ENCODE peak calls at places on chromosomes 16 and 17, in five cellular contexts. One of them, this sample, is unnamed.

GRCh38 chr17:58641937-58642336 is 49.9 kb downstream of the TEX14 start:
- DNase-seq in PC-3: no peak
- DNase-seq in right atrium auricular region: no peak
- DNase-seq in lung: no peak
- DNase-seq in prostate gland: no peak
- DNase-seq in this sample: no peak

GRCh38 chr16:49952386-49952785 is 72.6 kb upstream of the CNEP1R1 start:
- DNase-seq in PC-3: peak; percentile 35
- DNase-seq in right atrium auricular region: no peak
- DNase-seq in lung: no peak
- DNase-seq in prostate gland: no peak
- DNase-seq in this sample: no peak

GRCh38 chr17:36601303-36602029 is at the start of gene MRM1:
- DNase-seq in PC-3: peak; percentile 87
- DNase-seq in right atrium auricular region: peak; percentile 91
- DNase-seq in prostate gland: peak; percentile 88
- DNase-seq in lung: peak; percentile 95
- DNase-seq in this sample: peak; percentile 97

GRCh38 chr16:55905651-55906050 is 30.5 kb upstream of the CES5A start:
- DNase-seq in right atrium auricular region: no peak
- DNase-seq in prostate gland: no peak
- DNase-seq in PC-3: no peak
- DNase-seq in lung: peak; percentile 9
- DNase-seq in this sample: peak; percentile 19

GRCh38 chr16:89478576-89479221 is 11.7 kb downstream of the ANKRD11 start:
- DNase-seq in right atrium auricular region: no peak
- DNase-seq in PC-3: peak; percentile 60
- DNase-seq in prostate gland: no peak
- DNase-seq in lung: no peak
- DNase-seq in this sample: no peak

GRCh38 chr17:43713494-43714162 is 45.0 kb downstream of the SOST start:
- DNase-seq in lung: no peak
- DNase-seq in PC-3: peak; percentile 60
- DNase-seq in prostate gland: no peak
- DNase-seq in right atrium auricular region: no peak
- DNase-seq in this sample: no peak

GRCh38 chr16:3171181-3171854 is 16.7 kb upstream of the OR1F1 start:
- DNase-seq in prostate gland: no peak
- DNase-seq in PC-3: no peak
- DNase-seq in right atrium auricular region: no peak
- DNase-seq in lung: no peak
- DNase-seq in this sample: no peak

GRCh38 chr16:17367034-17367433 is 103.7 kb downstream of the XYLT1 start:
- DNase-seq in prostate gland: no peak
- DNase-seq in PC-3: no peak
- DNase-seq in lung: no peak
- DNase-seq in right atrium auricular region: no peak
- DNase-seq in this sample: no peak

GRCh38 chr17:4505187-4505586 is 6.5 kb downstream of the SPNS2 start:
- DNase-seq in lung: no peak
- DNase-seq in prostate gland: no peak
- DNase-seq in right atrium auricular region: no peak
- DNase-seq in PC-3: peak; percentile 53
- DNase-seq in this sample: no peak

GRCh38 chr16:64019339-64019738 is 1102.5 kb downstream of the CDH11 start:
- DNase-seq in right atrium auricular region: no peak
- DNase-seq in lung: no peak
- DNase-seq in PC-3: no peak
- DNase-seq in prostate gland: no peak
- DNase-seq in this sample: no peak

GRCh38 chr17:68222586-68222985 is 25.3 kb upstream of the AMZ2 start:
- DNase-seq in lung: no peak
- DNase-seq in right atrium auricular region: no peak
- DNase-seq in prostate gland: no peak
- DNase-seq in PC-3: no peak
- DNase-seq in this sample: no peak

GRCh38 chr16:23025692-23026305 is 123.5 kb downstream of the USP31 start:
- DNase-seq in lung: no peak
- DNase-seq in prostate gland: no peak
- DNase-seq in PC-3: peak; percentile 1
- DNase-seq in right atrium auricular region: no peak
- DNase-seq in this sample: no peak

GRCh38 chr17:64781394-64781793 is 119.3 kb upstream of the SMURF2 start:
- DNase-seq in lung: peak; percentile 79
- DNase-seq in right atrium auricular region: peak; percentile 75
- DNase-seq in prostate gland: peak; percentile 40
- DNase-seq in PC-3: no peak
- DNase-seq in this sample: no peak

GRCh38 chr17:6456914-6457687 is 12.8 kb downstream of the PIMREG start:
- DNase-seq in PC-3: peak; percentile 56
- DNase-seq in lung: no peak
- DNase-seq in prostate gland: no peak
- DNase-seq in right atrium auricular region: no peak
- DNase-seq in this sample: no peak

GRCh38 chr17:82930924-82931695 is 91.3 kb upstream of the ZNF750 start:
- DNase-seq in right atrium auricular region: no peak
- DNase-seq in prostate gland: no peak
- DNase-seq in lung: no peak
- DNase-seq in PC-3: no peak
- DNase-seq in this sample: no peak

GRCh38 chr17:8739104-8739503 is 5.5 kb downstream of the CCDC42 start:
- DNase-seq in right atrium auricular region: no peak
- DNase-seq in PC-3: no peak
- DNase-seq in lung: no peak
- DNase-seq in prostate gland: no peak
- DNase-seq in this sample: no peak

GRCh38 chr17:33125552-33125950 is 133.9 kb downstream of the SPACA3 start:
- DNase-seq in PC-3: no peak
- DNase-seq in right atrium auricular region: no peak
- DNase-seq in lung: no peak
- DNase-seq in prostate gland: no peak
- DNase-seq in this sample: no peak

DNA sequence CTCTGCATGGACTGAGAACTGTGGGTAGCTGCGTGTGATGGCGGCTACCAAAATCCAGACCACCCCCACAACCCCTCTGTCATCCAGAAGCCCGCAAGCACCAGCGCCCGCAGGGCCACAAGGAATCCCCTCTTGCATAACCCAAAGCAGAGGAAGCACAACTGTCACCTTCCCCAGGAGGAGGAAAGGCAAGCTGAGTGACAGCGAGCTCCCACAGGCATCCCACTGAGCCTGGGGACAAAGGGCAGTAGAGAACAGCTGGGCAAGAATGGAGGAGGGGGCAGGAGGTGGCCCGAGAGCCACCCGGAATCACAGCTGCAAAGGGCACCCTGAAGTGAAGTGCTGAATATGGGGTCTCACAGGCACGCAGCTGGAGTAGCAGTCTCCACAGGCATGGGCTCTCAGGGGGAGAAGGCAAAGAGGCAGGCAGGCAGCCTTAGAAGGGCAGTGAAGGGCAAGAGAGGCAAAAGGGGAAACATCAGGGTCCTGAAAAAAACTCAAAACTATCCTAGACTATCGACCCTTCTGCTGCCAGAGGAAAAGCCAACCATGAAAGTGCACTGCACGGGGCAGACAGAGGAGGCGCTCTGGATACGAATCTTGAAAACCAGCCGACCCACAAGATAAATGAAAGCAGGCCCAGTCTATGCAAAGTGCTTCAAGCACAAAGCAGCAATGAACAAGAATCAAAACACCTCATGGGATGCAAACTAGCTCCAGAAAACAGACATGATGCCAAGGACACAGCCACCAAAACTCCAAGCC is 17.1 kb downstream of the USP36 start:
- DNase-seq in PC-3: no peak
- DNase-seq in lung: no peak
- DNase-seq in right atrium auricular region: no peak
- DNase-seq in prostate gland: no peak
- DNase-seq in this sample: no peak
- TF ChIP-seq CTCF in PC-3: peak; percentile 53
- TF ChIP-seq CTCF in lung: no peak
- TF ChIP-seq CTCF in right atrium auricular region: no peak
- TF ChIP-seq CTCF in prostate gland: no peak
- TF ChIP-seq CTCF in this sample: peak; percentile 9

DNA sequence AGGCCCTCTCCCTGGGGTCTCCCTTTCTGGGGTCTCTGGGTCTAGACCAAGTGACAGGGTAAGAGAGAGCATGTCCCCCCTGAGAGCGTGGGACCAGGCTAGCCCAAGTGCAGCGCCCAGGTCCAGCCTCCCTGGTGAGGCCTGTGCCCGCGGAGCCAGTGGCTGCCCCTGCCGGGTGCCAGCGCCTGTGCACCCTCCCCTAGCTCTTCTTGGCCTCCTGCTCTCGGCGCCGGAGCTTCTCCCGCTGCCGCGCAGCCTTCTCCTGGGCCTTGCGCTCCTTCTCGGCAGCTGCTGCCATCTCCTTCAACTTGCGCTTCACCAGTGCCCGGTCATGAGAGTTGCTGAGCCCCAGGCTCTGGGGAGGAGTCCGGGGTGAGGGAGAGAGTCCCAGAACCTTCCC is 17.3 kb downstream of the SAMD14 start:
- DNase-seq in lung: no peak
- DNase-seq in right atrium auricular region: no peak
- DNase-seq in prostate gland: no peak
- DNase-seq in PC-3: no peak
- DNase-seq in this sample: no peak
- TF ChIP-seq CTCF in lung: no peak
- TF ChIP-seq CTCF in right atrium auricular region: no peak
- TF ChIP-seq CTCF in prostate gland: no peak
- TF ChIP-seq CTCF in PC-3: no peak
- TF ChIP-seq CTCF in this sample: no peak

DNA sequence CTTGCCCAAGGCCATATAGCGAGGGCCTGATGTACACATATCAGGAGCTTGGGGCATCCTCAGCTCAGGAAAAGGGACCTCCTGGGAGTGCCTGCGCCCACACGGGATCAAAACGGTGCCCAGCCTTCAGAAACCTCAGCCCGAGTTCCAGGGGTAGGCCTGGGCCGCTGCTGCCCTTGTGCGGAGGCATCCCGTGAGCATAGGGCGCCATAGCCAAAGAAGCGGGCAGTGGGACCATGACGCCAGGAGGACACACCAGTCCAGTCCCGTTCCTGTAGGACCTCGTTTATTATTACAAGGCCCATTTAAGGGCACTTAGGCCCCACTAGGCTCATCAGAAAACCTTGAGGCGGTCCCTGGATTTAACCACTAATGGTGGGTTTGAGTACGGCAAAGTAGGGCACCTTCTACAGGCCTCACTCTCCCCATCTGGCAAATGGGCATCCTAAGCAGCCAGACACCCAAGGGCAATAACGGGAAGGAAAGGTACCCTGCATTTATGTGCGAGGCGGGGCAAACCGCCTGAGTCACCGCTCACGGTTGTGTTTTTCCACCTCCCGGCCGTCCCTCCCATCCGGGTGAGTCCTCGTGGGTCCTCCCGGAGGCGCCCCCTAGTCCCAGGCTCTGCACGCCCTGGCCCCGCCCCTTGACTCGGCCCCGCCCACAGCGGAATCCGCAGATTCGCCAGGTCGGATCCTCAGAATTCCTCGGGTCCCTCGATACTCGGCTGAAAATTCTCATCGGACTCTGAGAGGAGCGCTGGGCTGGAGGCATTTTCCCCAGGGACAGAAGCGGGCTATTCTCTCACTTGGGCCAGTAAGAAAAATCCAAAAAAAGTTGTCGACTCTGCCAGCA is 726 bp upstream of the SETD1A start:
- DNase-seq in PC-3: peak; percentile 80
- DNase-seq in lung: peak; percentile 87
- DNase-seq in right atrium auricular region: peak; percentile 83
- DNase-seq in prostate gland: peak; percentile 50
- DNase-seq in this sample: peak; percentile 93
- TF ChIP-seq CTCF in PC-3: no peak
- TF ChIP-seq CTCF in lung: peak; percentile 11
- TF ChIP-seq CTCF in right atrium auricular region: no peak
- TF ChIP-seq CTCF in prostate gland: no peak
- TF ChIP-seq CTCF in this sample: peak; percentile 48

GRCh38 chr16:1938910-1939309 is 4.1 kb downstream of the MSRB1 start:
- DNase-seq in right atrium auricular region: no peak
- DNase-seq in prostate gland: no peak
- DNase-seq in lung: no peak
- DNase-seq in PC-3: no peak
- DNase-seq in this sample: no peak

GRCh38 chr16:1940273-1941161 is 2.5 kb downstream of the MSRB1 start:
- DNase-seq in right atrium auricular region: no peak
- DNase-seq in PC-3: no peak
- DNase-seq in lung: no peak
- DNase-seq in prostate gland: no peak
- DNase-seq in this sample: no peak

GRCh38 chr16:1941924-1942809 is 832 bp downstream of the MSRB1 start:
- DNase-seq in prostate gland: no peak
- DNase-seq in right atrium auricular region: no peak
- DNase-seq in PC-3: peak; percentile 52
- DNase-seq in lung: peak; percentile 61
- DNase-seq in this sample: no peak

GRCh38 chr16:1942810-1943726 is at the start of gene MSRB1:
- DNase-seq in PC-3: peak; percentile 96
- DNase-seq in right atrium auricular region: peak; percentile 100
- DNase-seq in lung: peak; percentile 100
- DNase-seq in prostate gland: peak; percentile 100
- DNase-seq in this sample: peak; percentile 100

GRCh38 chr16:1941162-1941923 is 1.7 kb downstream of the MSRB1 start:
- DNase-seq in lung: no peak
- DNase-seq in right atrium auricular region: no peak
- DNase-seq in PC-3: no peak
- DNase-seq in prostate gland: no peak
- DNase-seq in this sample: no peak
- TF ChIP-seq CTCF in lung: no peak
- TF ChIP-seq CTCF in right atrium auricular region: no peak
- TF ChIP-seq CTCF in PC-3: peak; percentile 10
- TF ChIP-seq CTCF in prostate gland: no peak
- TF ChIP-seq CTCF in this sample: no peak

DNA sequence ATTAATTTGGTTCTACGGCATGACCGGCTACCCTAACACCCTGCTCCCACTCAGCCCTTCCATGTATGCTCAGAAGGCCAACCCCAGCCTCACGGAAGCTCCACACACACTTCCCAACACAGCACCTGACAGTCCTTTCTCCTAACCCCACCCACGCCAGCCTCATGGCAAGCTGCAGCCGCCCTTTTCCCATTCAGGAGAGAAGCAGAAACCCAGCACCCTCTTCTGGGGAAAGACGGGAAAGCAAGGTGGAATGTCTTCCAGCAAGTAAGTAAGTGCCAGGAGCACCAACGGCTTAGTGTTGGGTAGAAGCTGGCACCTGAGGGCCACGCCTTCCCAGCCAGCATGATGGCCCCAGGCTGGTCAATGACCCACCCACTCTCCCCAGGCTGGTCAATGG is 32.1 kb downstream of the ABR start:
- DNase-seq in right atrium auricular region: no peak
- DNase-seq in PC-3: peak; percentile 80
- DNase-seq in lung: peak; percentile 65
- DNase-seq in prostate gland: peak; percentile 56
- DNase-seq in this sample: peak; percentile 85
- TF ChIP-seq CTCF in right atrium auricular region: no peak
- TF ChIP-seq CTCF in PC-3: peak; percentile 70
- TF ChIP-seq CTCF in lung: no peak
- TF ChIP-seq CTCF in prostate gland: peak; percentile 46
- TF ChIP-seq CTCF in this sample: peak; percentile 54

This sample was measured in osteocyte.